ENCODE peak calls at places on chromosomes 4 and X, in eight cellular contexts. One of them, this sample, is unnamed.

GRCh38 chrX:12753366-12753765 is 37.8 kb upstream of the PRPS2 start:
- DNase-seq in right atrium auricular region: no peak
- DNase-seq in esophagus squamous epithelium: no peak
- DNase-seq in mesendoderm: no peak
- DNase-seq in testis: no peak
- DNase-seq in AG04450: no peak
- DNase-seq in GM23248: no peak
- DNase-seq in K562: no peak
- DNase-seq in this sample: no peak

GRCh38 chrX:41759817-41760216 is 35.8 kb downstream of the GPR82 start:
- DNase-seq in K562: peak
- DNase-seq in AG04450: no peak
- DNase-seq in testis: no peak
- DNase-seq in mesendoderm: peak
- DNase-seq in esophagus squamous epithelium: no peak
- DNase-seq in right atrium auricular region: no peak
- DNase-seq in GM23248: peak
- DNase-seq in this sample: no peak

GRCh38 chrX:67384403-67384802 is 159.4 kb upstream of the AR start:
- DNase-seq in testis: no peak
- DNase-seq in AG04450: no peak
- DNase-seq in mesendoderm: peak
- DNase-seq in esophagus squamous epithelium: no peak
- DNase-seq in GM23248: no peak
- DNase-seq in K562: no peak
- DNase-seq in right atrium auricular region: no peak
- DNase-seq in this sample: no peak

GRCh38 chr4:112516401-112517066 is 554 bp upstream of the NEUROG2 start:
- DNase-seq in right atrium auricular region: no peak
- DNase-seq in K562: peak
- DNase-seq in AG04450: no peak
- DNase-seq in esophagus squamous epithelium: no peak
- DNase-seq in testis: peak
- DNase-seq in GM23248: no peak
- DNase-seq in mesendoderm: peak
- DNase-seq in this sample: peak

GRCh38 chr4:82431026-82431745 is 796 bp downstream of the ENOPH1 start:
- DNase-seq in mesendoderm: peak
- DNase-seq in esophagus squamous epithelium: peak
- DNase-seq in K562: peak
- DNase-seq in AG04450: no peak
- DNase-seq in right atrium auricular region: no peak
- DNase-seq in GM23248: peak
- DNase-seq in testis: no peak
- DNase-seq in this sample: peak

GRCh38 chr4:26000274-26000950 is 86.4 kb downstream of the SMIM20 start:
- DNase-seq in testis: no peak
- DNase-seq in K562: no peak
- DNase-seq in GM23248: peak
- DNase-seq in mesendoderm: peak
- DNase-seq in right atrium auricular region: peak
- DNase-seq in esophagus squamous epithelium: no peak
- DNase-seq in AG04450: no peak
- DNase-seq in this sample: no peak

GRCh38 chr4:6885953-6886557 is 23.6 kb upstream of the TBC1D14 start:
- DNase-seq in mesendoderm: peak
- DNase-seq in AG04450: no peak
- DNase-seq in K562: no peak
- DNase-seq in right atrium auricular region: peak
- DNase-seq in testis: peak
- DNase-seq in esophagus squamous epithelium: no peak
- DNase-seq in GM23248: peak
- DNase-seq in this sample: no peak

GRCh38 chr4:172760512-172760911 is 408.1 kb upstream of the GALNT7 start:
- DNase-seq in GM23248: no peak
- DNase-seq in right atrium auricular region: no peak
- DNase-seq in testis: no peak
- DNase-seq in K562: no peak
- DNase-seq in esophagus squamous epithelium: no peak
- DNase-seq in AG04450: no peak
- DNase-seq in mesendoderm: no peak
- DNase-seq in this sample: no peak

GRCh38 chr4:101328063-101328602 is 19.2 kb downstream of the PPP3CA start:
- DNase-seq in testis: no peak
- DNase-seq in GM23248: no peak
- DNase-seq in mesendoderm: peak
- DNase-seq in AG04450: no peak
- DNase-seq in right atrium auricular region: no peak
- DNase-seq in esophagus squamous epithelium: no peak
- DNase-seq in K562: no peak
- DNase-seq in this sample: no peak

GRCh38 chr4:103996059-103996458 is 276.3 kb upstream of the TACR3 start:
- DNase-seq in GM23248: no peak
- DNase-seq in AG04450: no peak
- DNase-seq in mesendoderm: peak
- DNase-seq in esophagus squamous epithelium: no peak
- DNase-seq in testis: no peak
- DNase-seq in K562: no peak
- DNase-seq in right atrium auricular region: no peak
- DNase-seq in this sample: no peak

GRCh38 chr4:159370316-159370715 is 267.4 kb downstream of the RAPGEF2 start:
- DNase-seq in mesendoderm: peak
- DNase-seq in AG04450: no peak
- DNase-seq in testis: no peak
- DNase-seq in K562: no peak
- DNase-seq in GM23248: no peak
- DNase-seq in right atrium auricular region: no peak
- DNase-seq in esophagus squamous epithelium: no peak
- DNase-seq in this sample: no peak

GRCh38 chr4:37157403-37158167 is 87.0 kb upstream of the NWD2 start:
- DNase-seq in mesendoderm: peak
- DNase-seq in K562: no peak
- DNase-seq in esophagus squamous epithelium: no peak
- DNase-seq in right atrium auricular region: no peak
- DNase-seq in AG04450: no peak
- DNase-seq in GM23248: no peak
- DNase-seq in testis: no peak
- DNase-seq in this sample: no peak

GRCh38 chrX:153884136-153885076 is 1.6 kb downstream of the L1CAM start:
- DNase-seq in esophagus squamous epithelium: no peak
- DNase-seq in AG04450: no peak
- DNase-seq in GM23248: no peak
- DNase-seq in K562: no peak
- DNase-seq in mesendoderm: no peak
- DNase-seq in testis: no peak
- DNase-seq in right atrium auricular region: no peak
- DNase-seq in this sample: no peak

GRCh38 chrX:7170903-7171302 is 22.9 kb upstream of the PUDP start:
- DNase-seq in AG04450: no peak
- DNase-seq in right atrium auricular region: no peak
- DNase-seq in esophagus squamous epithelium: no peak
- DNase-seq in K562: peak
- DNase-seq in GM23248: no peak
- DNase-seq in testis: peak
- DNase-seq in mesendoderm: peak
- DNase-seq in this sample: peak

DNA sequence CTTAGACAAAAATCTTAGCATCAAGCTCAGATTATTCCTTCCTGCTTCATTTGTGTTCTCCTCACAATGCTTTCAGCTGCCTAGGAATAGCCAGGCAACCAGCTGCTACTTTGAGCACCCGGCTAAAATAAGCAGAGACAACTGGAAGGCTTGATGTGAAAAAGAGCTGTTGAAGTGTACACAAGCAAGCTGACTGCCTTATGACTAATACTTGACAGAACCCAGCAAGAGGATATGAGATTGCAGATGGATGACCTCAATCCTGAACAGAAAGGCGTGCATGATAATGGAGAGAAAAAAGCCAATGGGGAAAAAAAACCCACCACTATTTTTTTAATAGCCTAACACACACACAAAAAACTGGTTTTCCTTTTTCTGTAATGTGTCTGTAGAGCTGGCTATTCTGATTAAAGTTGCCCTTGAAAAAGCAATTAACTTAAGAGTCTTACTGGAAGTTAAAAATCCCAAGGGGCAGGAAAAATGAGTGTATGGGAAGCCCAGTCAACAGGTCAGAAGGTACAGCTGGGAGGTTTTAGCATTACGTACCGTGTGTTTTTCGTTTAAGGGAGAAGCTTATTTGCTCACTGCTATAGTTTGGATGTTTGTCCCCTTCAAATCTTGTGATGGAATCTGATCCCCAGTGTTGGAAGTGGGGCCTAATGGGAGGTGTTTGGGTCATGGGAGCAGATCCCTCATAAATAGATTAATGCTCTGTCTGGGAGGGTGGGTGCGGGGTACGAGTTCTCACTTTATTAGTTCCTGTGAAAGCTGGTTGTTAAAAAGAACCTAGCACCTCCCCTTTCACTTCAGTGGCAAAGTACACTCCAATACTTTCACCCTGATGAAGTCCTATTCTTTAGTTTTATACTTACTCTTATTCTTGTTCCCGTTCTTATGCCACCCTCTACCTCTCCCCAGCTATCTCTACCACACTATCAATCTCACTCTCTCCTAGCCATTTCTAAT is 37.1 kb upstream of the HERC6 start:
- DNase-seq in testis: peak
- DNase-seq in right atrium auricular region: peak
- DNase-seq in GM23248: peak
- DNase-seq in K562: no peak
- DNase-seq in AG04450: peak
- DNase-seq in mesendoderm: no peak
- DNase-seq in esophagus squamous epithelium: no peak
- DNase-seq in this sample: no peak
- H3K27ac ChIP-seq in testis: no peak
- H3K27ac ChIP-seq in right atrium auricular region: peak
- H3K27ac ChIP-seq in GM23248: peak
- H3K27ac ChIP-seq in K562: no peak
- H3K27ac ChIP-seq in AG04450: no peak
- H3K27ac ChIP-seq in mesendoderm: no peak
- H3K27ac ChIP-seq in esophagus squamous epithelium: peak
- H3K27ac ChIP-seq in this sample: no peak

GRCh38 chr4:153553155-153553819 is 87.1 kb downstream of the TMEM131L start:
- DNase-seq in AG04450: no peak
- DNase-seq in GM23248: no peak
- DNase-seq in testis: no peak
- DNase-seq in mesendoderm: no peak
- DNase-seq in K562: no peak
- DNase-seq in esophagus squamous epithelium: no peak
- DNase-seq in right atrium auricular region: no peak
- DNase-seq in this sample: no peak
- H3K27ac ChIP-seq in AG04450: no peak
- H3K27ac ChIP-seq in GM23248: no peak
- H3K27ac ChIP-seq in testis: no peak
- H3K27ac ChIP-seq in mesendoderm: no peak
- H3K27ac ChIP-seq in K562: no peak
- H3K27ac ChIP-seq in esophagus squamous epithelium: peak
- H3K27ac ChIP-seq in right atrium auricular region: peak
- H3K27ac ChIP-seq in this sample: no peak

DNA sequence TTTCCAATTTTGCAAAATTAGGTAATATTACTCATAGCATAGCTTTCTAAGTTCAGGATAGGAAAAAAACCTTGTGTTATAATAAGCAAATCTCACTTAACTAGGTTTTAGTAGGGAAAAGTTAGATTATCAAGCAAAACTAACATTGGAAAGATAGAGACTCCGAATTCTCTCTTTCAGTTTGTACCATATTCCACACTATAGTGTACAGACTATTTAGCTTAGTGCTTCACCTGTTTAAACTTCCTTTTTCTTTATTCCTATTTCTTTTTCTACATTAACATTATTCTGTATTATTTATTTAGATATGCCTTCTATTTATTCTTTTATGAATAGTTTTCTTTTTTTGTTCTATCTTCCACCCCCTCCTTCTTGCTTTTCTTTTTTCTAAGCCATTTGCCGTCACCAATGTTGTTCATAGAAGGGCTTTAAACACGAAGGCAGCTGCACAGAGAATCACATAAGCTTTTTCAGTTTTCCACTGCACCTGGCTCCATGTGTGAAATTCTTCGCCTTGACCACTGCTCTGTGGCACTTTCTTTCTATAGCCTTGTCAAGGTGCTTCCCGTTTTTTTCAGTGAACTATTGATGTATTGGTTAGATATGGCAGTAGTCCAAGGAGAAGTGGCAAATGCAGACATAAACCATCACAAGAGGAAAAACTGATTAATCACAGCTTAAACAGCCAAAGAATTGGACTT is 8.5 kb downstream of the PCDH10 start:
- DNase-seq in mesendoderm: peak
- DNase-seq in GM23248: no peak
- DNase-seq in AG04450: no peak
- DNase-seq in K562: no peak
- DNase-seq in testis: no peak
- DNase-seq in esophagus squamous epithelium: no peak
- DNase-seq in right atrium auricular region: no peak
- DNase-seq in this sample: no peak
- H3K27ac ChIP-seq in mesendoderm: no peak
- H3K27ac ChIP-seq in GM23248: no peak
- H3K27ac ChIP-seq in AG04450: no peak
- H3K27ac ChIP-seq in K562: no peak
- H3K27ac ChIP-seq in testis: no peak
- H3K27ac ChIP-seq in esophagus squamous epithelium: no peak
- H3K27ac ChIP-seq in right atrium auricular region: no peak
- H3K27ac ChIP-seq in this sample: no peak

GRCh38 chr4:87030124-87030523 is 95.3 kb downstream of the AFF1 start:
- DNase-seq in testis: no peak
- DNase-seq in right atrium auricular region: no peak
- DNase-seq in GM23248: no peak
- DNase-seq in esophagus squamous epithelium: no peak
- DNase-seq in AG04450: no peak
- DNase-seq in mesendoderm: no peak
- DNase-seq in K562: no peak
- DNase-seq in this sample: no peak
- H3K27ac ChIP-seq in testis: peak
- H3K27ac ChIP-seq in right atrium auricular region: peak
- H3K27ac ChIP-seq in GM23248: no peak
- H3K27ac ChIP-seq in esophagus squamous epithelium: peak
- H3K27ac ChIP-seq in AG04450: no peak
- H3K27ac ChIP-seq in mesendoderm: peak
- H3K27ac ChIP-seq in K562: no peak
- H3K27ac ChIP-seq in this sample: no peak

GRCh38 chrX:3728454-3728853 is 15.0 kb upstream of the PRKX start:
- DNase-seq in testis: peak
- DNase-seq in AG04450: peak
- DNase-seq in K562: no peak
- DNase-seq in GM23248: no peak
- DNase-seq in esophagus squamous epithelium: no peak
- DNase-seq in right atrium auricular region: no peak
- DNase-seq in mesendoderm: no peak
- DNase-seq in this sample: no peak
- H3K27ac ChIP-seq in testis: no peak
- H3K27ac ChIP-seq in AG04450: peak
- H3K27ac ChIP-seq in K562: no peak
- H3K27ac ChIP-seq in GM23248: no peak
- H3K27ac ChIP-seq in esophagus squamous epithelium: no peak
- H3K27ac ChIP-seq in right atrium auricular region: no peak
- H3K27ac ChIP-seq in mesendoderm: no peak
- H3K27ac ChIP-seq in this sample: no peak

This sample was measured in H9.